ENCODE peak calls at places on chromosomes 5 and 9, in four cellular contexts. One of them, this sample, is unnamed.

GRCh38 chr5:135538261-135538660 is 2.5 kb upstream of the NEUROG1 start:
- DNase-seq in K562: no peak
- DNase-seq in HepG2: no peak
- DNase-seq in GM12878: no peak
- DNase-seq in this sample: no peak

GRCh38 chr5:81256766-81257165 is 23.6 kb downstream of the CKMT2 start:
- DNase-seq in K562: no peak
- DNase-seq in HepG2: no peak
- DNase-seq in GM12878: no peak
- DNase-seq in this sample: no peak

GRCh38 chr5:158384535-158385421 is 525.8 kb upstream of the CLINT1 start:
- DNase-seq in GM12878: no peak
- DNase-seq in HepG2: no peak
- DNase-seq in K562: no peak
- DNase-seq in this sample: peak

GRCh38 chr5:88792144-88792840 is 90.7 kb downstream of the MEF2C start:
- DNase-seq in K562: no peak
- DNase-seq in HepG2: no peak
- DNase-seq in GM12878: no peak
- DNase-seq in this sample: no peak

GRCh38 chr5:75367401-75367800 is 30.4 kb downstream of the HMGCR start:
- DNase-seq in HepG2: no peak
- DNase-seq in GM12878: no peak
- DNase-seq in K562: no peak
- DNase-seq in this sample: no peak

GRCh38 chr5:100731768-100732167 is 171.3 kb downstream of the ST8SIA4 start:
- DNase-seq in GM12878: peak
- DNase-seq in HepG2: no peak
- DNase-seq in K562: peak
- DNase-seq in this sample: no peak

GRCh38 chr5:153658606-153659005 is 168.1 kb downstream of the GRIA1 start:
- DNase-seq in HepG2: no peak
- DNase-seq in K562: no peak
- DNase-seq in GM12878: no peak
- DNase-seq in this sample: no peak

GRCh38 chr5:142000709-142001484 is 11.9 kb downstream of the GNPDA1 start:
- DNase-seq in HepG2: peak
- DNase-seq in K562: peak
- DNase-seq in GM12878: no peak
- DNase-seq in this sample: no peak

GRCh38 chr9:72635197-72635596 is 113.8 kb downstream of the TMC1 start:
- DNase-seq in K562: no peak
- DNase-seq in GM12878: peak
- DNase-seq in HepG2: no peak
- DNase-seq in this sample: no peak

GRCh38 chr9:130319944-130320696 is 54.6 kb downstream of the HMCN2 start:
- DNase-seq in GM12878: no peak
- DNase-seq in HepG2: no peak
- DNase-seq in K562: no peak
- DNase-seq in this sample: no peak

GRCh38 chr5:56270058-56270457 is 36.9 kb upstream of the ANKRD55 start:
- DNase-seq in K562: peak
- DNase-seq in HepG2: peak
- DNase-seq in GM12878: peak
- DNase-seq in this sample: peak

GRCh38 chr5:591746-592145 is 20.4 kb upstream of the CEP72 start:
- DNase-seq in GM12878: no peak
- DNase-seq in K562: no peak
- DNase-seq in HepG2: no peak
- DNase-seq in this sample: no peak

GRCh38 chr5:168598639-168599038 is 19.5 kb upstream of the PANK3 start:
- DNase-seq in HepG2: no peak
- DNase-seq in K562: no peak
- DNase-seq in GM12878: no peak
- DNase-seq in this sample: no peak

GRCh38 chr5:173420108-173420507 is 91.9 kb upstream of the STC2 start:
- DNase-seq in GM12878: no peak
- DNase-seq in HepG2: no peak
- DNase-seq in K562: no peak
- DNase-seq in this sample: no peak
- TF ChIP-seq POLR2AphosphoS2 in GM12878: no peak
- TF ChIP-seq POLR2AphosphoS2 in HepG2: no peak
- TF ChIP-seq POLR2AphosphoS2 in K562: no peak
- TF ChIP-seq POLR2AphosphoS2 in this sample: no peak

GRCh38 chr5:62124266-62124665 is 181.7 kb upstream of the KIF2A start:
- DNase-seq in HepG2: no peak
- DNase-seq in K562: no peak
- DNase-seq in GM12878: no peak
- DNase-seq in this sample: no peak
- TF ChIP-seq POLR2AphosphoS2 in HepG2: no peak
- TF ChIP-seq POLR2AphosphoS2 in K562: no peak
- TF ChIP-seq POLR2AphosphoS2 in GM12878: no peak
- TF ChIP-seq POLR2AphosphoS2 in this sample: no peak

GRCh38 chr9:107933042-107933441 is 443.5 kb upstream of the KLF4 start:
- DNase-seq in GM12878: no peak
- DNase-seq in HepG2: no peak
- DNase-seq in K562: no peak
- DNase-seq in this sample: no peak
- TF ChIP-seq POLR2AphosphoS2 in GM12878: no peak
- TF ChIP-seq POLR2AphosphoS2 in HepG2: no peak
- TF ChIP-seq POLR2AphosphoS2 in K562: no peak
- TF ChIP-seq POLR2AphosphoS2 in this sample: no peak

GRCh38 chr5:107985144-107985543 is 314.4 kb upstream of the EFNA5 start:
- DNase-seq in GM12878: no peak
- DNase-seq in K562: no peak
- DNase-seq in HepG2: no peak
- DNase-seq in this sample: no peak

GRCh38 chr5:107979272-107979671 is 308.5 kb upstream of the EFNA5 start:
- DNase-seq in GM12878: no peak
- DNase-seq in HepG2: no peak
- DNase-seq in K562: no peak
- DNase-seq in this sample: no peak

GRCh38 chr5:107980923-107981748 is 310.4 kb upstream of the EFNA5 start:
- DNase-seq in K562: no peak
- DNase-seq in GM12878: no peak
- DNase-seq in HepG2: no peak
- DNase-seq in this sample: no peak

GRCh38 chr5:107979900-107980299 is 309.2 kb upstream of the EFNA5 start:
- DNase-seq in GM12878: no peak
- DNase-seq in K562: no peak
- DNase-seq in HepG2: no peak
- DNase-seq in this sample: no peak

DNA sequence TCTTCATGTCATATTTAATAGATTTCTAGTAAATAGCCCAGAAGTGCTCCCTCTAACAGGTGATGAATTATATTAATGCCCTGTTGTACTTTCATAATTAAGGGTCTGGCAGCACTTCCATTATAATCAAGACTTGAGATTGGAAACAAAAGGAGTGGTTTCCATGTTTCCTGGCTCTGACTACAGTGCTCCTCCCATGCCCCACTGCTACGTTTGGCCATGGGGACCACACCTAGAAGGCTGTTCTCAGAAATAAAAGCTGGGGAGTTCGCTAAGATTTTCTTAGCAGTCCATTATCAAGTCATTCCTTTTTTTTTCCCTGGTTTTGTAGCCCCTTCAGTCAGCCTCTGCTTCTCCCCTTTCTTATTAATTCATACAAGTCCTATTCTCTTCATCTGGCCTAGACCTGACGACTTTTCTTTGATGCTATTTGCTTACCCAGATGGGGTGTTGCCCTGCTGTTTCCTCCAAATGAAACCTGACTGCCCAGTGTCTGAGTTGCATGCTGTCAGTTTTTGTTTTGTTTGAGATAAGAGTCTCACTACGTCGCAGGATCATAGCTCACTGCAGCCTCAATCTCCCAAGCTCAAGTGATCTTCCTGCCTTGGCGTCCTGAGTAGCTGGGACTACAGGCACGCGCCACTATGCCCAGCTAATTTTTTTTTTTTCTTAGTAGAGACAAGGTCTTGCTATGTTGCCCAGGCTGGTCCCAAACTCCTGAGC is 312.1 kb upstream of the EFNA5 start:
- DNase-seq in K562: no peak
- DNase-seq in GM12878: no peak
- DNase-seq in HepG2: no peak
- DNase-seq in this sample: no peak
- TF ChIP-seq POLR2AphosphoS2 in K562: no peak
- TF ChIP-seq POLR2AphosphoS2 in GM12878: no peak
- TF ChIP-seq POLR2AphosphoS2 in HepG2: no peak
- TF ChIP-seq POLR2AphosphoS2 in this sample: no peak

GRCh38 chr5:41817625-41818301 is 52.5 kb downstream of the OXCT1 start:
- DNase-seq in GM12878: no peak
- DNase-seq in K562: no peak
- DNase-seq in HepG2: no peak
- DNase-seq in this sample: no peak
- TF ChIP-seq POLR2AphosphoS2 in GM12878: no peak
- TF ChIP-seq POLR2AphosphoS2 in K562: no peak
- TF ChIP-seq POLR2AphosphoS2 in HepG2: no peak
- TF ChIP-seq POLR2AphosphoS2 in this sample: no peak

DNA sequence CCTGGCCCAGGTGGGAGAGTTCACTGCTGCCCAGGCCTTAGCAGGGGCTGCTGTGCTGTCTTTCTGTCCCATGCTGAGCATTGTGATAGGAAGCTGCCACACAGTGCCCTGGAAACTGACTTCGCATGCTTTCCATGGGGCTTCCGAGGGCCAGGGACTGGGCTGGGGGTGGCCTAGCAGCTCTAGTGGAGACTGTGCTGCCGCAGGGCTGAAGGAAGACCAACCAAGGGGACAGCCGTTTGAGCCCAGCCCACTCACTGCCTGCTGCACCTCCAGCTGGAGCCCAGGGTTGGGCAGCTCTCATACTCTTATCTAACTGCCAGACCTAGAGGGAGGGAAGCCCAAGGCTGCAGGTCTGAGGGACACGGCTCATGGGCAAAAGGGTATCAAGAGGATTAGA is 79.2 kb downstream of the RGS3 start:
- DNase-seq in GM12878: no peak
- DNase-seq in HepG2: no peak
- DNase-seq in K562: peak
- DNase-seq in this sample: no peak
- TF ChIP-seq POLR2AphosphoS2 in GM12878: no peak
- TF ChIP-seq POLR2AphosphoS2 in HepG2: no peak
- TF ChIP-seq POLR2AphosphoS2 in K562: no peak
- TF ChIP-seq POLR2AphosphoS2 in this sample: no peak

GRCh38 chr5:51832934-51833470 is 449.8 kb downstream of the ISL1 start:
- DNase-seq in HepG2: no peak
- DNase-seq in K562: no peak
- DNase-seq in GM12878: no peak
- DNase-seq in this sample: no peak
- TF ChIP-seq POLR2AphosphoS2 in HepG2: no peak
- TF ChIP-seq POLR2AphosphoS2 in K562: no peak
- TF ChIP-seq POLR2AphosphoS2 in GM12878: no peak
- TF ChIP-seq POLR2AphosphoS2 in this sample: no peak

GRCh38 chr5:20254748-20255147 is 266.7 kb upstream of the CDH18 start:
- DNase-seq in K562: no peak
- DNase-seq in GM12878: no peak
- DNase-seq in HepG2: no peak
- DNase-seq in this sample: no peak
- TF ChIP-seq POLR2AphosphoS2 in K562: no peak
- TF ChIP-seq POLR2AphosphoS2 in GM12878: no peak
- TF ChIP-seq POLR2AphosphoS2 in HepG2: no peak
- TF ChIP-seq POLR2AphosphoS2 in this sample: no peak

This sample was measured in A549.